ENCODE peak calls at places on chromosomes 16 and 17, in nine cellular contexts. J is heart left ventricle, V is H1, N is HCT116, S is tibial nerve, Y is endothelial cell, W is fibroblast of mammary gland, Q is AG09309, K is foreskin fibroblast. F is an unnamed sample.

GRCh38 chr17:32264140-32264799 is 1.4 kb upstream of the RHBDL3 start:
- DNase-seq in K (peak), N (no peak), S (no peak), W (no peak), V (no peak), Q (no peak), Y (no peak), J (no peak), F (no peak)

GRCh38 chr16:1530883-1531637 is 2.4 kb upstream of the TMEM204 start:
- DNase-seq in Y (no peak), K (peak), Q (peak), S (peak), W (peak), V (no peak), J (peak), N (no peak), F (no peak)

GRCh38 chr16:57826040-57826434 is 23.7 kb upstream of the KIFC3 start:
- DNase-seq in K (no peak), V (no peak), W (no peak), Y (no peak), J (no peak), Q (no peak), S (no peak), N (no peak), F (no peak)

GRCh38 chr17:50114849-50115357 is 15.1 kb downstream of the SAMD14 start:
- DNase-seq in S (no peak), Y (peak), J (no peak), W (peak), Q (no peak), V (no peak), K (peak), N (peak), F (peak)

GRCh38 chr16:81597079-81597658 is 152.6 kb downstream of the CMIP start:
- DNase-seq in V (no peak), W (no peak), Y (no peak), Q (no peak), J (no peak), K (no peak), N (no peak), S (no peak), F (no peak)

GRCh38 chr16:12083625-12084024 is 107.1 kb downstream of the SNX29 start:
- DNase-seq in V (no peak), Y (no peak), Q (no peak), W (no peak), S (no peak), K (no peak), N (no peak), J (no peak), F (no peak)

GRCh38 chr17:77320046-77320445 is 179.3 kb downstream of the SEC14L1 start:
- DNase-seq in W (peak), S (no peak), K (peak), N (no peak), Q (no peak), J (no peak), V (no peak), Y (no peak), F (peak)

GRCh38 chr16:85759136-85759535 is 8.2 kb upstream of the C16orf74 start:
- DNase-seq in N (no peak), J (no peak), S (no peak), K (no peak), Q (no peak), Y (no peak), V (no peak), W (no peak), F (no peak)

GRCh38 chr16:84054271-84054670 is 11.7 kb upstream of the SLC38A8 start:
- DNase-seq in J (no peak), W (no peak), Y (no peak), S (no peak), N (no peak), V (no peak), Q (no peak), K (no peak), F (no peak)

GRCh38 chr16:80681436-80681835 is 123.0 kb downstream of the CDYL2 start:
- DNase-seq in W (no peak), N (no peak), V (no peak), J (no peak), K (no peak), Y (no peak), S (no peak), Q (no peak), F (no peak)

GRCh38 chr17:77783991-77784820 is 174.3 kb upstream of the TNRC6C start:
- DNase-seq in J (no peak), Y (no peak), N (no peak), Q (no peak), S (no peak), K (no peak), W (no peak), V (no peak), F (no peak)

GRCh38 chr17:41523787-41524186 is 4.3 kb downstream of the KRT19 start:
- DNase-seq in V (no peak), J (no peak), W (no peak), K (no peak), Y (no peak), S (no peak), N (peak), Q (no peak), F (peak)

GRCh38 chr17:73349138-73349537 is 37.3 kb upstream of the CDC42EP4 start:
- DNase-seq in W (no peak), N (no peak), V (no peak), Q (no peak), J (no peak), Y (no peak), K (peak), S (no peak), F (no peak)

GRCh38 chr16:4664538-4665418 is 28.6 kb upstream of the NUDT16L1 start:
- DNase-seq in J (peak), V (no peak), S (no peak), K (no peak), Q (no peak), Y (no peak), N (no peak), W (peak), F (peak)

GRCh38 chr16:3058173-3059030 is 7.0 kb upstream of the IL32 start:
- DNase-seq in K (peak), V (no peak), Q (no peak), W (peak), N (peak), Y (peak), S (no peak), J (peak), F (peak)

GRCh38 chr16:4511441-4512082 is 27.0 kb downstream of the CDIP1 start:
- DNase-seq in S (no peak), W (peak), N (no peak), Q (no peak), J (peak), V (no peak), K (peak), Y (peak), F (peak)

GRCh38 chr16:68520649-68521086 is 18.4 kb upstream of the ZFP90 start:
- DNase-seq in Q (no peak), K (peak), S (peak), V (peak), W (peak), J (peak), N (peak), Y (peak), F (peak)

GRCh38 chr17:50072130-50072529 is 16.2 kb downstream of the ITGA3 start:
- DNase-seq in Y (no peak), V (no peak), J (no peak), W (no peak), N (no peak), K (no peak), S (no peak), Q (no peak), F (no peak)

GRCh38 chr16:15954814-15955151 is 5.4 kb downstream of the ABCC1 start:
- DNase-seq in N (no peak), Y (no peak), Q (no peak), V (no peak), J (no peak), K (peak), S (no peak), W (peak), F (no peak)

GRCh38 chr17:31489295-31490018 is 98.0 kb downstream of the RAB11FIP4 start:
- DNase-seq in Q (no peak), Y (no peak), W (no peak), S (no peak), N (peak), K (no peak), V (no peak), J (no peak), F (no peak)

GRCh38 chr17:76515291-76515949 is 14.2 kb upstream of the RHBDF2 start:
- DNase-seq in S (peak), K (peak), Q (peak), Y (no peak), V (no peak), N (no peak), W (peak), J (no peak), F (no peak)

GRCh38 chr16:89599451-89599858 is 14.0 kb upstream of the DPEP1 start:
- DNase-seq in K (peak), J (no peak), V (peak), Y (peak), W (peak), S (no peak), N (peak), Q (no peak), F (peak)

GRCh38 chr16:80973991-80974390 is 32.7 kb downstream of the CMC2 start:
- DNase-seq in K (no peak), J (no peak), Q (no peak), N (no peak), W (peak), S (no peak), Y (no peak), V (no peak), F (no peak)

GRCh38 chr17:50634123-50634914 is at the start of gene ABCC3:
- DNase-seq in S (no peak), J (no peak), Q (peak), Y (no peak), W (peak), N (no peak), K (peak), V (no peak), F (peak)

GRCh38 chr16:56424791-56425438 is 430 bp downstream of the AMFR start:
- DNase-seq in Q (no peak), V (no peak), S (no peak), Y (no peak), N (no peak), W (peak), J (peak), K (peak), F (peak)

GRCh38 chr16:2752850-2753522 is 548 bp downstream of the SRRM2 start:
- DNase-seq in K (peak), V (no peak), J (peak), Y (peak), N (peak), S (peak), Q (peak), W (peak), F (peak)

GRCh38 chr16:65728172-65728571 is 606.3 kb upstream of the CDH11 start:
- DNase-seq in V (no peak), K (no peak), N (no peak), Y (peak), J (peak), S (no peak), Q (no peak), W (no peak), F (no peak)

GRCh38 chr16:23967018-23967417 is 131.2 kb downstream of the PRKCB start:
- DNase-seq in Q (no peak), V (no peak), N (no peak), J (no peak), K (no peak), W (no peak), Y (no peak), S (no peak), F (no peak)

GRCh38 chr17:40301315-40301714 is 7.7 kb upstream of the RARA start:
- DNase-seq in Q (no peak), N (no peak), Y (no peak), S (no peak), K (peak), V (no peak), W (no peak), J (no peak), F (no peak)

GRCh38 chr17:36153887-36154576 is 22.4 kb downstream of the TBC1D3B start:
- DNase-seq in J (no peak), N (no peak), S (no peak), W (no peak), Y (no peak), K (no peak), V (no peak), Q (no peak), F (no peak)

GRCh38 chr16:85132456-85133289 is 20.4 kb upstream of the CIBAR2 start:
- DNase-seq in V (no peak), Q (no peak), S (no peak), K (peak), Y (no peak), J (no peak), N (no peak), W (peak), F (no peak)

GRCh38 chr16:1538804-1539520 is 5.5 kb downstream of the TMEM204 start:
- DNase-seq in Y (no peak), Q (no peak), V (no peak), J (no peak), W (no peak), N (no peak), K (peak), S (no peak), F (no peak)

GRCh38 chr17:67633751-67634191 is 84.0 kb upstream of the NOL11 start:
- DNase-seq in W (peak), J (peak), V (no peak), Y (no peak), Q (no peak), N (no peak), S (no peak), K (peak), F (no peak)

GRCh38 chr16:12462690-12463646 is 340.7 kb downstream of the CPPED1 start:
- DNase-seq in N (no peak), W (peak), Y (no peak), Q (peak), V (no peak), J (no peak), K (peak), S (no peak), F (no peak)

GRCh38 chr16:11665071-11665491 is 3.2 kb upstream of the SNN start:
- DNase-seq in N (no peak), J (no peak), Y (no peak), S (no peak), W (no peak), K (no peak), V (no peak), Q (no peak), F (no peak)

GRCh38 chr17:64178011-64178825 is 48.3 kb upstream of the ERN1 start:
- DNase-seq in Q (no peak), K (peak), N (no peak), J (no peak), S (no peak), V (no peak), Y (no peak), W (no peak), F (no peak)

GRCh38 chr17:66715745-66716156 is 119.2 kb upstream of the CACNG5 start:
- DNase-seq in N (peak), J (no peak), K (peak), S (no peak), Q (peak), V (peak), W (peak), Y (peak), F (peak)

GRCh38 chr16:72959301-72959996 is 88.5 kb downstream of the ZFHX3 start:
- DNase-seq in W (no peak), K (no peak), Q (no peak), J (no peak), V (no peak), S (no peak), N (no peak), Y (no peak), F (no peak)

GRCh38 chr16:72962347-72962746 is 85.6 kb downstream of the ZFHX3 start:
- DNase-seq in K (no peak), J (no peak), Y (no peak), S (no peak), V (no peak), W (no peak), N (no peak), Q (no peak), F (no peak)

GRCh38 chr16:72961863-72962262 is 86.1 kb downstream of the ZFHX3 start:
- DNase-seq in V (no peak), N (no peak), Q (no peak), S (no peak), K (no peak), J (no peak), Y (no peak), W (no peak), F (no peak)

GRCh38 chr16:72960101-72960500 is 87.8 kb downstream of the ZFHX3 start:
- DNase-seq in K (no peak), N (no peak), J (no peak), Q (no peak), V (no peak), S (no peak), W (no peak), Y (no peak), F (no peak)

GRCh38 chr16:72961115-72961832 is 86.7 kb downstream of the ZFHX3 start:
- DNase-seq in J (no peak), K (peak), S (no peak), W (peak), V (no peak), N (no peak), Q (no peak), Y (no peak), F (peak)
- TF ChIP-seq CTCF in J (peak), K (peak), S (no peak), W (peak), V (peak), N (peak), Q (peak), Y (no peak), F (peak)

GRCh38 chr16:66950971-66951790 is 9.9 kb upstream of the CES3 start:
- DNase-seq in N (no peak), J (no peak), V (no peak), Y (no peak), S (no peak), W (no peak), K (peak), Q (no peak), F (no peak)

GRCh38 chr16:66952430-66953139 is 8.5 kb upstream of the CES3 start:
- DNase-seq in W (no peak), Y (no peak), S (no peak), J (no peak), V (no peak), K (no peak), N (no peak), Q (no peak), F (no peak)

GRCh38 chr16:66953462-66954096 is 7.5 kb upstream of the CES3 start:
- DNase-seq in N (no peak), Q (no peak), W (no peak), V (no peak), K (no peak), Y (no peak), S (no peak), J (no peak), F (peak)

GRCh38 chr16:66950437-66950836 is 10.6 kb upstream of the CES3 start:
- DNase-seq in Q (no peak), N (no peak), W (no peak), J (no peak), Y (no peak), K (no peak), V (no peak), S (no peak), F (no peak)

DNA sequence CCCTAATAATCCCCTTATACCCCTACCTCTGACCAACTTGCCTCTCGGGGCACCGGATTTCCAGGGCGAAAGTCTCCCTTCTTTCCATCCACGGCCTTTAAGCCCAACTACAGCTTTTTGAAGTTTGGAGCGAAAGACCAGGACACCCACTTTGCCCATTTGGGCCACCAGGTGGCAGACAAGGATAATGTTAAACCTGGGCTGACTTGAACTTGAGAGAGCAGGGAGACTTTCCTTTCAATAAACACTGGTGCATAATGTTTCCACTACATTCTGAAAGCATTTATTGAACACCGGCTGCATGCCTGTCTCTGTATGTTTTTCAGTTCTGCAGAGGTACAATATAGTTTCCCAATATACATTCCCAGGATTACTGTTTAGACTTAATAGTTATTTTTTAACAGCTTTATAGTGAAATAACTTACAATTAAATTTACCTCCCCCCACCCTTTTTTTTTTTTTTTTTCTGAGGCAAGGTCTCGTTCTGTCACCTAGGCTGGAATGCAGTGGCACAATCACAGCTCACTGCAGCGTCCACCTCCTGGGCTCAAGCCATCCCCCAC is 6.9 kb upstream of the CES3 start:
- DNase-seq in Q (no peak), N (peak), W (peak), K (peak), J (peak), V (peak), Y (peak), S (peak), F (peak)
- TF ChIP-seq CTCF in Q (peak), N (peak), W (peak), K (peak), J (peak), V (peak), Y (peak), S (peak), F (peak)

GRCh38 chr17:59300941-59301340 is 30.5 kb upstream of the YPEL2 start:
- DNase-seq in K (no peak), W (no peak), N (no peak), V (no peak), S (no peak), Y (no peak), Q (no peak), J (no peak), F (no peak)

GRCh38 chr17:59292174-59292523 is 39.3 kb upstream of the YPEL2 start:
- DNase-seq in N (no peak), Q (no peak), W (no peak), J (no peak), V (no peak), S (no peak), Y (no peak), K (no peak), F (no peak)

GRCh38 chr17:59299400-59300092 is 31.9 kb upstream of the YPEL2 start:
- DNase-seq in K (no peak), N (no peak), J (no peak), W (no peak), Y (no peak), S (no peak), V (no peak), Q (no peak), F (no peak)

GRCh38 chr17:59298512-59298911 is 32.9 kb upstream of the YPEL2 start:
- DNase-seq in N (no peak), K (no peak), S (no peak), J (no peak), Y (no peak), Q (no peak), V (no peak), W (no peak), F (no peak)

DNA sequence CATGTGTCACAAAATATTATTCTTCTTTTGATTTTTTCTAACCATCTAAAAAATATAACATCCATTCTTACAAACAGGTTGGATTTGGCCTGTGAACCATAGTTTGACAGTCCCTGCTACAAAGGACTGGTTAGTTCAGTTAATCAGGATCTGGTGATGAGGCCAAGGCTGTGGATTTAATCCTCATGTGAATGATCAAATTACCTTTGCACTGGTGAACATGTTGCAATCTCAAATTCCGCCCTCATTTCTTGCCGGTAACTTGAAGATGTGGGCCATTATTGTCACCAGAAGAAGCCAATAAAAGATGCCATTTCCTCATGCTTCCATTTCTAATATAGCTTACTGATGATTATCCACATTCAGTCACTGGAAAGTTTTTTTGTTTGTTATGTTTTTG is 35.3 kb upstream of the YPEL2 start:
- DNase-seq in Q (no peak), K (no peak), S (no peak), W (no peak), J (no peak), V (no peak), N (no peak), Y (no peak), F (no peak)
- TF ChIP-seq CTCF in Q (no peak), K (no peak), S (no peak), W (no peak), J (no peak), V (no peak), N (no peak), Y (no peak), F (no peak)

DNA sequence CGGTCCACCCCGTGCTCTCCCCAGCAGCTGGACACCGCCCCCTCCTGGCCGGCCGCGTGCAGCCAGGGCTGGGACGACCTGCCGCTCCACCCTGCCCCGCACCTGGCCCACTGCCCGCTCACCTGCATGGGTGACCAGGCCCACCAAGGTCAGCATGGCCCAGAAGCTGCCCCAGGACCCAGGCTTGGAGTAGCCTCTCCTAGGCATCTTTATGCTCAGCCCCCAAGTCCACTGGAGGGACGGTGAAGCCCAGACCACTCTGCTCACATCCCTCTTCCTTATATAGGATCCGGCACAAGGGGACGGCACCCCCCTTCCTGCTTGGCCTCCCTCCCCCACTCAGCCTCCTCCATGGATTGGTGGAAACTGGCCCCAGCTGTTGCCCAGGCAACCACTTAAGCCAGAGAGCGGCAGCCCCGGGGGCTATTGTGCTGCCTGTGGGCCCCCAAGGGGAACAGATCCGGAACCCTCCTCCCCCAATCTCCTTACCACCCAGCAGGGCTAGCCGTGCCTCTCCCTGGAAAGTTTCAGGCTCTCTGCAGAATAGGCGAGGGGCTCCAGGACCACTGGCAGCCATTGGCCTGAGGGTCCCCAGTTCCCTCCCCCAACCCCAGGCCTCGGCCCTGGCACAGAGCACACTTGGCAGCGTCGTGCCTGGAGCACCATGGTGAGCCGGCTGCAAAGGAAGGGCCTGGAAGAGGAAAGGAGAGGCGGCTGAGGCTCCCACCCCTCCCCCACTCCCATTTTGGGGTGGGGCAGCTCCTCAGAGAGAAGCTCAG is at the start of gene BTBD17:
- DNase-seq in W (no peak), V (no peak), N (no peak), Y (peak), Q (no peak), S (peak), K (peak), J (peak), F (peak)
- TF ChIP-seq CTCF in W (no peak), V (peak), N (peak), Y (peak), Q (peak), S (peak), K (peak), J (peak), F (peak)

F was measured in MCF 10A.